ENCODE peak calls at places on chromosomes 13 and 19, in four cellular contexts. M is CD4-positive, alpha-beta T cell; L is activated CD8-positive, alpha-beta T cell treated with anti-CD3 and anti-CD28 coated beads for 36 hours; T is neural crest cell. G is an unnamed sample.

GRCh38 chr19:38679839-38680238 is 32.4 kb downstream of the ACTN4 start:
- DNase-seq in L (no peak), M (no peak), T (no peak), G (no peak)

GRCh38 chr13:54210397-54211050 is 1181.9 kb downstream of the OLFM4 start:
- DNase-seq in M (no peak), T (no peak), L (no peak), G (no peak)

GRCh38 chr19:6832412-6832811 is 55.0 kb upstream of the ADGRE1 start:
- DNase-seq in T (no peak), L (no peak), M (no peak), G (no peak)

GRCh38 chr19:54534156-54534555 is 31.5 kb downstream of the LAIR2 start:
- DNase-seq in T (no peak), L (no peak), M (no peak), G (no peak)

GRCh38 chr19:4970558-4971423 is 1.9 kb downstream of the KDM4B start:
- DNase-seq in T (no peak), L (no peak), M (no peak), G (no peak)

GRCh38 chr19:36108684-36109083 is 2.3 kb upstream of the OVOL3 start:
- DNase-seq in M (no peak), L (no peak), T (no peak), G (no peak)

GRCh38 chr13:52765991-52766390 is 26.4 kb upstream of the CNMD start:
- DNase-seq in T (no peak), L (no peak), M (no peak), G (no peak)

GRCh38 chr13:23637813-23638212 is 67.6 kb downstream of the TNFRSF19 start:
- DNase-seq in T (no peak), M (no peak), L (no peak), G (no peak)

GRCh38 chr19:7731615-7732014 is 295 bp downstream of the CLEC4G start:
- DNase-seq in L (no peak), T (no peak), M (no peak), G (no peak)

GRCh38 chr19:10510301-10510802 is 6.9 kb downstream of the S1PR5 start:
- DNase-seq in M (peak; percentile 56), L (peak; percentile 77), T (peak; percentile 66), G (peak; percentile 82)

GRCh38 chr19:44839272-44839671 is 6.8 kb upstream of the NECTIN2 start:
- DNase-seq in M (no peak), L (no peak), T (no peak), G (no peak)

GRCh38 chr13:26985285-26985878 is 186.2 kb downstream of the USP12 start:
- DNase-seq in T (peak; percentile 65), L (peak; percentile 86), M (peak; percentile 44), G (peak; percentile 77)

GRCh38 chr13:50691682-50692263 is 151.7 kb downstream of the DLEU7 start:
- DNase-seq in L (no peak), T (no peak), M (no peak), G (no peak)

GRCh38 chr19:37218592-37218935 is 550 bp downstream of the ZNF383 start:
- DNase-seq in T (no peak), M (no peak), L (peak; percentile 71), G (no peak)

GRCh38 chr13:113545455-113545930 is 39.1 kb upstream of the TFDP1 start:
- DNase-seq in L (no peak), T (no peak), M (no peak), G (no peak)

GRCh38 chr19:55080915-55081772 is 5.5 kb downstream of the EPS8L1 start:
- DNase-seq in M (peak; percentile 85), T (peak; percentile 76), L (peak; percentile 94), G (peak; percentile 99)

DNA sequence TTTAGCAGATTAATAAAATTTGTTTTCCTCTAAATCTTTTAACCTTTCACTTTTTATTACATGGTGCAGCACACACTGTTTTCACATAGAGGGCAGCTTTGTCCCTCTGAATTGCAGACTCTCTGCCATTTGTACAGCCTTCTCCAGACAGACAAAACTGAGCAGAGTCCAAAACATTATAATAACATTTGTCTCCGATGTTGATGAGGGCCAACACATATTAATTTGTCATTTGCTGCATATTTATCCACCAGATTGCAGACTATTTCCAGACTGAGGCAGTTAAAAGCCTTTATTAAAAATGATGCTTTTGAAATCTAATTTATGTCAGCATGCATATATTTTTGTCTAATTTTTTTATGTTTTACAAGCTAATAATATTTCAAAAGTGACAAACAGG is 1251.9 kb upstream of the SLC10A2 start:
- DNase-seq in L (no peak), T (no peak), M (no peak), G (no peak)
- TF ChIP-seq CTCF in L (no peak), T (peak; percentile 65), M (no peak), G (no peak)

GRCh38 chr13:31207630-31208549 is 8.1 kb downstream of the B3GLCT start:
- DNase-seq in L (no peak), T (no peak), M (no peak), G (no peak)

GRCh38 chr13:31213681-31214289 is 14.0 kb downstream of the B3GLCT start:
- DNase-seq in M (no peak), T (no peak), L (no peak), G (no peak)

GRCh38 chr13:31209819-31210209 is 10.0 kb downstream of the B3GLCT start:
- DNase-seq in L (no peak), M (no peak), T (no peak), G (no peak)

GRCh38 chr13:31208554-31209122 is 8.9 kb downstream of the B3GLCT start:
- DNase-seq in L (no peak), T (no peak), M (no peak), G (no peak)

DNA sequence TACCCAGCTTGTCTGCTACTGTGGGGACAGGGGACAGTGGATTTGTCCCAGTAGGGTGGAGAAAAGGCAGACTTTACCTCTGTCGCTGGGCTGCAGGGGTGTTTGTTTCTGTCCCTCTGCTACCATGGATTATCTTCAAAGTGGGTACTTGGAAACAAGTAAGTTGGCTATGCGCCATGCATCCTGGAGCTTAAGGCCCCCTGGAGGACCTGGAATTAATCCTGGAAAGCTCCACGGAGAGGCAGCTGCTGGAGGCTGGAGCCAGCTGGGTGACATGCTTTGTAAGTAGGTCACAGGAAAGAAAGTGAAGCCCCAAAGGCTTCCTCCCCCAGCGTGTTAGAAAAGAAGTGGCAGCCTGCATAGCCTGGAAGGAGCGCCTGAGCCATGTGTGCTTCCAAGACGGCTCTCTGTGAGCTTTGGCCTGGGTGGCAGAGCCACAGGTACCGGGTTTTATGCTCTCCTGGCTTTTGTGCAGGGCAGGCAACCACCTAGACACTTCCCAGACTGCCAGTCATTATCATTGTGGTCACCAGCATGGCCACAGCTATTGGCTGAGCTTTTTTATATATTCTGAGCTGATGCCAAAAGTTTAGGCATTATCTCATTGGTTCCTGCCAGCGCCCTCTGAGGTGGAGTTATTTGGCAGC is 9.5 kb downstream of the B3GLCT start:
- DNase-seq in M (no peak), T (no peak), L (peak; percentile 47), G (no peak)
- TF ChIP-seq CTCF in M (no peak), T (no peak), L (no peak), G (no peak)

GRCh38 chr19:40858109-40858508 is 7.9 kb upstream of the CYP2A6 start:
- DNase-seq in M (no peak), L (no peak), T (no peak), G (no peak)
- TF ChIP-seq CTCF in M (no peak), L (no peak), T (no peak), G (no peak)

GRCh38 chr19:18769989-18770528 is 21.0 kb downstream of the COMP start:
- DNase-seq in M (no peak), L (no peak), T (no peak), G (no peak)

GRCh38 chr19:18772620-18773587 is 18.2 kb downstream of the COMP start:
- DNase-seq in M (no peak), L (no peak), T (no peak), G (no peak)

GRCh38 chr19:18770663-18771327 is 20.3 kb downstream of the COMP start:
- DNase-seq in L (no peak), T (no peak), M (no peak), G (no peak)

GRCh38 chr19:18773682-18774081 is 17.4 kb downstream of the COMP start:
- DNase-seq in T (no peak), L (no peak), M (no peak), G (no peak)

GRCh38 chr19:18771328-18772242 is 19.5 kb downstream of the COMP start:
- DNase-seq in T (no peak), L (peak; percentile 25), M (no peak), G (no peak)
- TF ChIP-seq CTCF in T (peak; percentile 45), L (no peak), M (no peak), G (peak; percentile 37)

DNA sequence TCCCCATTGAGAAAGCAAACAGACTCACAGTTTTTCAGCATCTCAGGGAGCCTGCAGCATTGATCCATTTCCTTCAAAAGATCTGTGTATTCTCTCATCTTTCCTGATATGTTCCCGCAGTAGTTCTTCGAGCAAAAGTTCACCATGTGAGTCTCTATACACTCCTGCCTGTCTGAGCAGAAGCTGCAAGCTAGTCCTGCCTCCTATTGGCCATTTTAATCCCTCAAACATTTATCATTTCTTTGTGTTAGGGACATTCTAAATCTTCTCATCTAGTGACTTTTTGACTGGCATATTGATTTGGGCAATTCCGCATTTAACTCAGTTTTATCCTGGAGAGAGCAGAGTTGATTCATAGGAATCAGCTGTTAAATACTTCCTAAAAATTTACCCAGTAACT is 660.4 kb upstream of the KLF12 start:
- DNase-seq in T (no peak), M (no peak), L (no peak), G (no peak)
- TF ChIP-seq CTCF in T (no peak), M (no peak), L (no peak), G (no peak)